ENCODE peak calls at places on chromosomes 11 and 22, in seven cellular contexts. F is pancreas, C is aorta, D is endodermal cell, X is adrenal gland, N is A549, L is PC-9. I is an unnamed sample.

GRCh38 chr11:33643167-33643817 is 57.3 kb downstream of the C11orf91 start:
- DNase-seq in F (no peak), C (no peak), D (peak), X (no peak), N (no peak), L (no peak), I (no peak)

GRCh38 chr22:35684270-35684700 is 33.4 kb upstream of the APOL5 start:
- DNase-seq in F (no peak), C (no peak), D (peak), X (no peak), N (no peak), L (no peak), I (peak)

GRCh38 chr11:76270387-76270786 is 64.1 kb upstream of the WNT11 start:
- DNase-seq in F (no peak), C (no peak), D (no peak), X (no peak), N (no peak), L (no peak), I (no peak)

GRCh38 chr11:111429066-111429506 is 50.0 kb upstream of the POU2AF1 start:
- DNase-seq in F (peak), C (no peak), D (peak), X (peak), N (no peak), L (peak), I (no peak)

GRCh38 chr22:30325724-30326703 is 727 bp downstream of the TBC1D10A start:
- DNase-seq in F (peak), C (peak), D (peak), X (no peak), N (no peak), L (no peak), I (peak)

GRCh38 chr11:69337211-69337721 is 43.3 kb downstream of the MYEOV start:
- DNase-seq in F (peak), C (no peak), D (peak), X (no peak), N (no peak), L (peak), I (no peak)

GRCh38 chr11:64372802-64373597 is 14.0 kb downstream of the RPS6KA4 start:
- DNase-seq in F (peak), C (peak), D (peak), X (no peak), N (peak), L (no peak), I (peak)

GRCh38 chr11:34150494-34151151 is 45.2 kb downstream of the NAT10 start:
- DNase-seq in F (no peak), C (no peak), D (no peak), X (no peak), N (no peak), L (no peak), I (no peak)

GRCh38 chr11:117444256-117445096 is 116.8 kb downstream of the CEP164 start:
- DNase-seq in F (no peak), C (peak), D (no peak), X (no peak), N (no peak), L (no peak), I (no peak)

GRCh38 chr11:95704865-95705264 is 84.7 kb downstream of the FAM76B start:
- DNase-seq in F (no peak), C (no peak), D (no peak), X (no peak), N (no peak), L (no peak), I (no peak)

GRCh38 chr11:20110908-20111669 is 49.2 kb downstream of the DBX1 start:
- DNase-seq in F (peak), C (no peak), D (peak), X (peak), N (peak), L (peak), I (peak)

DNA sequence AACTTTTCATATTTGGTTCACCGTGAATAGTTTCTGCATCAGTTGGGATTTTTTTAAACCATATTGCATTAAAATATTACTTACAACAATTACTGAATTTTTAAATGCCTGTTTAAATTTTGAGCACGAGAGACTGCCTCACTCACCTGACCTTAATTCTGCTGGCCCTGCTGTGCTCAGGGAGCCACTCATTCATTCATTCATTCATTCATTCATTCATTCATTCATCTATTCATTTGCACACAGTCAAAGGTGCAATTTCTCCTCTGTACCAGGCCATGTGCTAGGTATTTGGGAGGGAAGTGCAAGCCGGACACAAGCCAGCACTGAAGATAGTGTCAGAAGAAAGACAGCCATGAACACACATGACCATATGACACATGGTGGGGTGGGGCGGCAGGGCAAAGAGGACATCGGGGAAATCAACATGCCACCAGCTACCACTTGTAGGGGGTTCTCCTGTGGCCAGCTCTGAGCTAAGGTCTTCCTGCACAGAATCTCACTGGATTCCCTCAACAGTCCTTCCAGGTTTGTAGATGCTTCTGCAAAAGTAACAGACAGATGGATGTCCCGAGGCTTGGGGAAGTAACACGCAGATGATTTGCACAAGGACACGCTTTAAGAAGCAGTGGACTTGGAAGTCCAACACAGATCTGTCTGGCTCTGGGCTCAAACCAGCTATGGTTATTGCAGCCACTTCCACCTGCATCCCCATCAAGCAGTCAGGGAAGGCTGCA is 566 bp upstream of the CSF2RB start:
- DNase-seq in F (no peak), C (no peak), D (no peak), X (no peak), N (no peak), L (no peak), I (no peak)
- H3K27ac ChIP-seq in F (no peak), C (no peak), D (no peak), X (peak), N (no peak), L (no peak), I (no peak)

DNA sequence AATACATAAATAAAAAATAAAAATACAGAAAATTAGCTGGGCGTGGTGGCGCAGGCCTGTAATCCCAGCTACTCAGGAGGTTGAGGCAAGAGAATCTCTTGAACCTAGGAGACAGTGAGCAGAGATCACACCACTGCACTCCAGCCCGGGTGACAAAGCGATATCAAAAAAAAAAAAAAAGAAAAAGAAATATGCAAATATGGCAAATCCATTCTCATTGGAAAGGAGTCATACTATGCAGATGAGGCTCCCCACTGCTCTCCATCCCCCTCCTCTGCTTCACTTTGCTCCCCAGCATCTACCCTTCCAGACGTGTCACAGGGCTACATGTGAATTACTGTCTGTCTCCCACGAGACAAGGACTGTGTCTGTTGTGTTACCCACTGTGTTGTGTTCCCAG is 36.3 kb upstream of the PDGFB start:
- DNase-seq in F (no peak), C (no peak), D (no peak), X (no peak), N (no peak), L (no peak), I (no peak)
- H3K27ac ChIP-seq in F (no peak), C (no peak), D (no peak), X (no peak), N (no peak), L (no peak), I (no peak)

DNA sequence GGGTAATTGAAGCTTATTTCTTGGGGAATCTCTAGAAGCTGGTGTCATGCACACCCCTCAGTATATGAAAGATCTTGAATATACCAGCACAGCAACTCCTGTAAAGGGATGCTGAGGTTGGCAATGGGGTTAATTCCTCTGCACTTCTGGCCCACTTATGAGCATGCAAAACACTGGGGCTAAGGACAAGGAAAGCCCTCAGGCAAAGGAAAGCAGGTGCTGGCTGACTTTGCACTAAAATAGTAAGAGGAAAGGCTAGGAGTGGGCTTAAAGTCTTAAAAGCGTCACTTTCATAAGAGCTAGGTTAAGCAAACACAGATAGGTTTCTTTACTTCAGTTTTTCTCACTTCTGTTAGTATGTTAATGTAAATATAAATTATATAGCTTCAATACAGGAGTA is 572.6 kb upstream of the LUZP2 start:
- DNase-seq in F (no peak), C (no peak), D (no peak), X (no peak), N (no peak), L (no peak), I (no peak)
- H3K27ac ChIP-seq in F (no peak), C (no peak), D (no peak), X (no peak), N (no peak), L (no peak), I (no peak)

GRCh38 chr11:106233191-106233590 is 155.7 kb downstream of the AASDHPPT start:
- DNase-seq in F (no peak), C (no peak), D (no peak), X (no peak), N (no peak), L (no peak), I (no peak)
- H3K27ac ChIP-seq in F (no peak), C (no peak), D (no peak), X (no peak), N (no peak), L (no peak), I (no peak)

DNA sequence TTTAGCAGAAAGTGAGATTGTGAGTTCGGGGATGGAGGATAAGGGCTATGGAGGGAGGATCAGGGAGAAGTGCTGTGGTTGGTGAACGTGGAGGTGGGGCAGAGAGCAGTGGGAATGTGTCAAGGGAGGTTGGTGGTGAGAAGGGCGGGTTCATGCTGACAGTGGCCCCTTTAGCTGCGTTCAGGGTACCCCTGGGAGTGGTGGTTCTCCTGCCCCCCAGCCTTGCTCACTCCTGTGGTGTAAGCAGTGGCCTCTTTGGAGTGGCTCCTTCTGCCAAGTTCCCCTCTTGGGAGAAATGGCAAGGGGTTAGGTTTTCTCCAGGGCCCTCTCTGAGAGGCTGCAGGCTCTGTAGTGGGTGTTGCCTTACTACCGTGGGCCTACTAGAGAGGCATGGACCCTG is 16.1 kb upstream of the NECTIN1 start:
- DNase-seq in F (no peak), C (no peak), D (no peak), X (no peak), N (no peak), L (no peak), I (no peak)
- H3K27ac ChIP-seq in F (no peak), C (no peak), D (no peak), X (no peak), N (no peak), L (no peak), I (no peak)

GRCh38 chr11:70547386-70547785 is 149.1 kb downstream of the CTTN start:
- DNase-seq in F (no peak), C (no peak), D (peak), X (no peak), N (no peak), L (no peak), I (no peak)
- H3K27ac ChIP-seq in F (no peak), C (no peak), D (peak), X (no peak), N (no peak), L (no peak), I (no peak)

GRCh38 chr11:36339899-36340298 is 43.8 kb downstream of the PRR5L start:
- DNase-seq in F (no peak), C (no peak), D (no peak), X (no peak), N (no peak), L (no peak), I (no peak)
- H3K27ac ChIP-seq in F (no peak), C (no peak), D (no peak), X (no peak), N (no peak), L (no peak), I (peak)

GRCh38 chr11:4161305-4161704 is 66.7 kb downstream of the RRM1 start:
- DNase-seq in F (no peak), C (no peak), D (no peak), X (no peak), N (no peak), L (no peak), I (no peak)
- H3K27ac ChIP-seq in F (no peak), C (no peak), D (no peak), X (no peak), N (no peak), L (no peak), I (no peak)

GRCh38 chr11:62433141-62433543 is 14.3 kb downstream of the SCGB1A1 start:
- DNase-seq in F (no peak), C (no peak), D (no peak), X (no peak), N (no peak), L (no peak), I (no peak)

GRCh38 chr11:62433553-62434301 is 14.9 kb downstream of the SCGB1A1 start:
- DNase-seq in F (no peak), C (no peak), D (peak), X (peak), N (no peak), L (no peak), I (no peak)

GRCh38 chr11:62438641-62439040 is 19.8 kb downstream of the SCGB1A1 start:
- DNase-seq in F (no peak), C (no peak), D (no peak), X (no peak), N (no peak), L (no peak), I (no peak)

GRCh38 chr11:62437616-62438015 is 18.8 kb downstream of the SCGB1A1 start:
- DNase-seq in F (no peak), C (no peak), D (no peak), X (no peak), N (no peak), L (no peak), I (no peak)

DNA sequence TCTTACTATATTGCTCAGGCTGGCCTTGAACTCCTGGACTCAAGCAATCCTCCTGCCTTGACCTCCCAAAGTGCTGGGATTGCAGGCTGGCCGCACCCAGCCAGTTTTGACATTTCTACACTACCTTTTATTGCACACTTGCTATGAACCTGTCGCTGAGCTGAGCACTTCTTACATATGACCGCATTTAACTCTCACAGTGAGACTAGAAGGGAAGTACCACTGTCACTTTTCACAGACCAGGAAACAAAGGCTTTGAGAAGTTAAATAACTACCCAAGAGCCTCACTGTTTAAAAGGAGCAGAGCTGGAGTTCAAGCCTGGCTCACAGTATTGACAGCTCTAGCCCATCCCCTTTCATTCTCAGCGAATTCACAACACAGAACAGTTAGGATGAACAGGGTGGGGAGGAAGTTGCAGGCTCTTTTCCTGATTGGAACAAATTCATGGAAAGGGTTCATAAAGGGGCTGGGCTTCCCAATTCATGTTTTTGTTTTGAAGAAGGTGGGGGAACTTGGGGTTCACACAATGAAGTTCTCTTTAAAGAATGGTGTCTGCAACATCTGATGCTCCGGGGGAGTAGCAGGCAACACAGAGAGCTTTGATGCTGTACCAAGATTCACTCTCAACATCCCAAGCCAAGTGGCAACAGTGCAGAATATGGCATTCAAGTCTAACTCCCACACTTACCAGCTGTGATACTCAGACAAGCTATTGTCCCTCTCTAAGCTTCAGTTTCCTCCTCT is 17.1 kb downstream of the SCGB1A1 start:
- DNase-seq in F (no peak), C (no peak), D (no peak), X (no peak), N (no peak), L (no peak), I (no peak)
- H3K27ac ChIP-seq in F (no peak), C (no peak), D (no peak), X (peak), N (no peak), L (no peak), I (no peak)

GRCh38 chr22:17486313-17486712 is 77.0 kb upstream of the SLC25A18 start:
- DNase-seq in F (peak), C (no peak), D (no peak), X (peak), N (no peak), L (no peak), I (no peak)
- H3K27ac ChIP-seq in F (peak), C (no peak), D (no peak), X (no peak), N (no peak), L (no peak), I (no peak)